ENCODE peak calls at places on chromosomes 16 and 17, in eight cellular contexts. F, E, Q, I, Z, J, M and U are unnamed samples.

GRCh38 chr16:46730801-46731690 is 17.1 kb downstream of the MYLK3 start:
- DNase-seq in F (no peak), E (no peak), Q (peak), I (no peak), Z (peak), J (peak), M (no peak), U (no peak)

GRCh38 chr17:80811181-80812105 is 180.2 kb upstream of the CHMP6 start:
- DNase-seq in F (no peak), E (no peak), Q (peak), I (no peak), Z (peak), J (no peak), M (peak), U (peak)

GRCh38 chr17:45426561-45426960 is 6.1 kb downstream of the ARHGAP27 start:
- DNase-seq in F (no peak), E (no peak), Q (no peak), I (no peak), Z (no peak), J (no peak), M (no peak), U (no peak)

GRCh38 chr16:57747996-57748395 is 12.4 kb downstream of the KATNB1 start:
- DNase-seq in F (no peak), E (no peak), Q (no peak), I (no peak), Z (no peak), J (no peak), M (no peak), U (no peak)

GRCh38 chr16:1863681-1864460 is 8.1 kb downstream of the MEIOB start:
- DNase-seq in F (no peak), E (peak), Q (no peak), I (peak), Z (no peak), J (no peak), M (no peak), U (no peak)

GRCh38 chr16:12450381-12450780 is 353.3 kb downstream of the CPPED1 start:
- DNase-seq in F (no peak), E (no peak), Q (no peak), I (no peak), Z (no peak), J (no peak), M (no peak), U (no peak)

GRCh38 chr17:63001689-63002394 is 35.8 kb downstream of the TANC2 start:
- DNase-seq in F (no peak), E (no peak), Q (no peak), I (no peak), Z (no peak), J (no peak), M (no peak), U (no peak)

GRCh38 chr17:50950002-50950877 is 84.1 kb upstream of the TOB1 start:
- DNase-seq in F (peak), E (peak), Q (peak), I (peak), Z (peak), J (peak), M (peak), U (peak)

GRCh38 chr17:29225388-29225787 is 21.3 kb upstream of the CRYBA1 start:
- DNase-seq in F (no peak), E (no peak), Q (no peak), I (no peak), Z (no peak), J (no peak), M (no peak), U (no peak)

GRCh38 chr16:88305176-88305575 is 77.6 kb upstream of the ZNF469 start:
- DNase-seq in F (no peak), E (no peak), Q (no peak), I (no peak), Z (no peak), J (no peak), M (no peak), U (no peak)

GRCh38 chr17:78140169-78141051 is 5.8 kb upstream of the C17orf99 start:
- DNase-seq in F (peak), E (peak), Q (peak), I (peak), Z (peak), J (peak), M (peak), U (peak)
- TF ChIP-seq POLR2A in F (no peak), E (peak), Q (no peak), I (no peak), Z (no peak), J (no peak), M (peak), U (no peak)

DNA sequence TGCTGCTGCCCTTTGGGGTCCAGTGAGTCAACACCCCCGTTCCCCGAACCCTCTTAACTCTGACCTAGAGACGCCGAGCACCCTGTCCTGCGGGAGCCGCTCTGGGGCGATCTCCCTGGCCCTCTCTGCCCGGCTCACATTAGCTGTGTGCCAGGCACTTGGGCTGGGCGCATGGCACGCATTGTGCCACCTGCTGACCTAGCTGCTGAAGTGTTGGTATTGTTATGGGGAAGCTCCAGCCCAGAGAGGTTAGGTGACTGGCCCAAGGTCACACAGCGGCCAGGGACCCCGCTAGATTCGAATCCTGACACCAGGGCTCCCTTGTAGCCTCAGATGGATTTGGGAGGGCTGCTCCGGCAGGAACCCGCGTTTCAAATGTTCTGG is 1.1 kb downstream of the HSD17B1 start:
- DNase-seq in F (no peak), E (no peak), Q (no peak), I (no peak), Z (no peak), J (peak), M (no peak), U (no peak)
- TF ChIP-seq CTCF in F (no peak), E (no peak), Q (no peak), I (no peak), Z (no peak), J (no peak), M (no peak), U (no peak)

GRCh38 chr16:68233835-68234187 is 2.1 kb downstream of the ESRP2 start:
- DNase-seq in F (no peak), E (no peak), Q (no peak), I (no peak), Z (peak), J (no peak), M (no peak), U (peak)

GRCh38 chr16:68235882-68236803 is at the start of gene ESRP2:
- DNase-seq in F (peak), E (no peak), Q (peak), I (peak), Z (peak), J (peak), M (no peak), U (peak)

GRCh38 chr16:68233085-68233834 is 2.7 kb downstream of the ESRP2 start:
- DNase-seq in F (no peak), E (no peak), Q (peak), I (no peak), Z (peak), J (no peak), M (no peak), U (no peak)

GRCh38 chr16:68235105-68235881 is 634 bp downstream of the ESRP2 start:
- DNase-seq in F (peak), E (no peak), Q (peak), I (peak), Z (peak), J (peak), M (no peak), U (peak)

DNA sequence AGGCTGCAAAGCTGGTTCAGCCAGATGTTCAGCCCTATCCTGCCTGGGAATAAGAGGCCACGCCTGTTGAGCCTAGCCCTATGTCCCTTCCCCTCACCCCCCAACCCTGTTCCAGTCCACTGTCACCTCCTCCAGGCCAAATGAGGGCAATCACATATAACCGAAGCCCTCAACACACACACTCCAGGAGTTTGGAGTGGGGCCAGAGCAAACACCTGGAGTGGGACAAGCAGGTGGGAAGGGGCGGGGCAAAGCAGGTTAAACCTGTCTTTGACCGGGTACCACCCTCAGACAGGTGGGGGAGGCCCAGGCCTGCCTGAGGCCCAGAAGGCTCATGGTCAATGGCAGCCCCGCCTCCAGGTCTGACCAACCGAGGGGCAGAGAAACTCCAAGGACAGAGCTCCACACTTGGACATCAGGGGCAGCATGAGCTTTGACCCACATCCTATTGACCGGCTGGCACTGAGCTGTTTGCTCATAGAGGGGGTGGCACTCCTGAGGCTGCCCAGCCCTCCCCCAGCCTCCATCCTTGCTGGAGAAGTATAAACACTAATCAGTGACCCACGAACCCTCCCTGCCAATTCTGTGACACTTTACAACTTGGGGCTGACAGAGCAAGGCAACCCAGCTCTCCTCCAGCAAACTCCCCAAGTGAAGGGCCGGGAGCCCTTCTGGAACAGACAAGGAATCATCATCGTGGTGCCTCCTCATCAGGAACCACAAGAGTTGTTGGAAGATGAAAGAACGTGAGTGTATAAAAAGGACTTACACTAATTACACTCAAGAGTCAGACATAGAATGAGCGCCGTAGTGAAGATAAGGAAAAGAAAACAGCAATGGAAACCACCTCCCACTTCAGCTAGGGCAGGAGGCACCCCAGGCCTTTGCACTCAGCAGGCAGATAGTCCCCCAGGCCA is 1.5 kb downstream of the ESRP2 start:
- DNase-seq in F (peak), E (no peak), Q (peak), I (peak), Z (peak), J (peak), M (no peak), U (peak)
- TF ChIP-seq POLR2A in F (no peak), E (no peak), Q (no peak), I (no peak), Z (no peak), J (no peak), M (no peak), U (no peak)

GRCh38 chr17:53630115-53630514 is 192.6 kb upstream of the KIF2B start:
- DNase-seq in F (no peak), E (no peak), Q (no peak), I (no peak), Z (no peak), J (no peak), M (no peak), U (no peak)
- TF ChIP-seq CTCF in F (no peak), E (no peak), Q (no peak), I (no peak), Z (no peak), J (no peak), M (no peak), U (no peak)

GRCh38 chr16:6548507-6548906 is 784.1 kb upstream of the RBFOX1 start:
- DNase-seq in F (no peak), E (no peak), Q (no peak), I (no peak), Z (no peak), J (no peak), M (no peak), U (no peak)
- TF ChIP-seq POLR2A in F (no peak), E (no peak), Q (no peak), I (no peak), Z (no peak), J (no peak), M (no peak), U (no peak)

DNA sequence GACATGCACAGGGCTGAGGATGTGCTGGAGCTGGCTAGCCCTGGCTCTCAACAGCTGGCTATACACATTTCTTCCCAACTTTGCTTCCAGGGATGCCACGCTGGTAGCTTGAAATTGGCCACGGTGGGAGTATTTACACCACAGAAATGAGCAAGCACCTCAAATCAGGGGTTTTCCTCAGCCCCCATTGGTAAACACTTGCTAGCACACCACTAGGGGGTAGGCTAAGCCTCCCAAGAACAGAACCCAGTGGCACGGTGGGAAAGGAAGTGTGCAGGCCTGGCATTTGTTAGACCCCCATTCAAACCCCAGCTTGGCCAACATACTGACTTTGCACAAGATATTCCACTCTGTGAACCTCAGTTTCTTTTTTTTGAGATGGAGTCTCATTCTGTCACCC is 12.9 kb downstream of the DRC3 start:
- DNase-seq in F (no peak), E (peak), Q (no peak), I (no peak), Z (no peak), J (no peak), M (no peak), U (no peak)
- TF ChIP-seq CTCF in F (no peak), E (peak), Q (no peak), I (no peak), Z (no peak), J (no peak), M (no peak), U (no peak)

GRCh38 chr17:64155090-64155630 is 25.2 kb upstream of the ERN1 start:
- DNase-seq in F (no peak), E (no peak), Q (no peak), I (no peak), Z (peak), J (no peak), M (no peak), U (peak)
- TF ChIP-seq POLR2A in F (no peak), E (no peak), Q (no peak), I (no peak), Z (no peak), J (no peak), M (no peak), U (no peak)